ENCODE peak calls at places on chromosomes 12 and 14, in seven cellular contexts. X, Z, E, Q, C, P and D are unnamed samples.

GRCh38 chr12:87439990-87440827 is 589.0 kb downstream of the C12orf50 start:
- DNase-seq in X (no peak), Z (peak), E (no peak), Q (peak), C (no peak), P (peak), D (peak)

GRCh38 chr14:35285168-35285990 is 6.8 kb upstream of the PSMA6 start:
- DNase-seq in X (no peak), Z (no peak), E (peak), Q (no peak), C (no peak), P (no peak), D (no peak)

GRCh38 chr14:101405171-101405883 is 156.0 kb upstream of the DIO3 start:
- DNase-seq in X (no peak), Z (no peak), E (no peak), Q (no peak), C (no peak), P (no peak), D (no peak)

GRCh38 chr12:30862486-30862885 is 64.1 kb upstream of the TSPAN11 start:
- DNase-seq in X (peak), Z (peak), E (no peak), Q (peak), C (no peak), P (no peak), D (peak)

GRCh38 chr12:26878661-26879119 is 45.7 kb upstream of the ITPR2 start:
- DNase-seq in X (peak), Z (peak), E (peak), Q (peak), C (peak), P (peak), D (no peak)

GRCh38 chr14:91897121-91897701 is 29.9 kb upstream of the TC2N start:
- DNase-seq in X (peak), Z (peak), E (no peak), Q (peak), C (peak), P (peak), D (peak)

GRCh38 chr14:52473557-52473956 is 78.7 kb downstream of the TXNDC16 start:
- DNase-seq in X (no peak), Z (peak), E (peak), Q (peak), C (no peak), P (no peak), D (peak)

GRCh38 chr14:102474934-102475333 is 34.6 kb downstream of the ANKRD9 start:
- DNase-seq in X (peak), Z (peak), E (no peak), Q (peak), C (peak), P (no peak), D (peak)

GRCh38 chr12:131950182-131950913 is 606 bp downstream of the EP400 start:
- DNase-seq in X (peak), Z (no peak), E (peak), Q (no peak), C (no peak), P (no peak), D (no peak)

GRCh38 chr12:32390572-32391219 is 8.7 kb upstream of the FGD4 start:
- DNase-seq in X (peak), Z (peak), E (no peak), Q (peak), C (peak), P (no peak), D (no peak)

GRCh38 chr12:85626031-85626781 is 210.0 kb downstream of the RASSF9 start:
- DNase-seq in X (no peak), Z (peak), E (no peak), Q (peak), C (no peak), P (no peak), D (peak)

GRCh38 chr14:21023817-21024667 is 819 bp downstream of the NDRG2 start:
- DNase-seq in X (no peak), Z (no peak), E (no peak), Q (no peak), C (no peak), P (no peak), D (no peak)

GRCh38 chr12:38123566-38124246 is 192.9 kb upstream of the ALG10B start:
- DNase-seq in X (no peak), Z (no peak), E (peak), Q (no peak), C (no peak), P (no peak), D (no peak)

GRCh38 chr12:110100315-110100970 is 23.7 kb upstream of the IFT81 start:
- DNase-seq in X (peak), Z (peak), E (peak), Q (peak), C (peak), P (peak), D (peak)

GRCh38 chr12:58818546-58818945 is 101.8 kb downstream of the LRIG3 start:
- DNase-seq in X (no peak), Z (peak), E (no peak), Q (peak), C (no peak), P (no peak), D (no peak)

GRCh38 chr12:43099691-43100163 is 452.3 kb downstream of the ADAMTS20 start:
- DNase-seq in X (no peak), Z (peak), E (no peak), Q (no peak), C (no peak), P (no peak), D (no peak)

GRCh38 chr14:56284641-56285040 is 166.4 kb downstream of the PELI2 start:
- DNase-seq in X (no peak), Z (no peak), E (no peak), Q (no peak), C (no peak), P (no peak), D (no peak)

GRCh38 chr14:44768935-44769334 is 192.8 kb downstream of the KLHL28 start:
- DNase-seq in X (no peak), Z (no peak), E (no peak), Q (no peak), C (no peak), P (no peak), D (no peak)

GRCh38 chr14:93688239-93688666 is 100.0 kb downstream of the PRIMA1 start:
- DNase-seq in X (no peak), Z (no peak), E (no peak), Q (no peak), C (no peak), P (no peak), D (no peak)

GRCh38 chr12:96906849-96907664 is at the start of gene NEDD1:
- DNase-seq in X (peak), Z (peak), E (peak), Q (peak), C (peak), P (peak), D (no peak)

DNA sequence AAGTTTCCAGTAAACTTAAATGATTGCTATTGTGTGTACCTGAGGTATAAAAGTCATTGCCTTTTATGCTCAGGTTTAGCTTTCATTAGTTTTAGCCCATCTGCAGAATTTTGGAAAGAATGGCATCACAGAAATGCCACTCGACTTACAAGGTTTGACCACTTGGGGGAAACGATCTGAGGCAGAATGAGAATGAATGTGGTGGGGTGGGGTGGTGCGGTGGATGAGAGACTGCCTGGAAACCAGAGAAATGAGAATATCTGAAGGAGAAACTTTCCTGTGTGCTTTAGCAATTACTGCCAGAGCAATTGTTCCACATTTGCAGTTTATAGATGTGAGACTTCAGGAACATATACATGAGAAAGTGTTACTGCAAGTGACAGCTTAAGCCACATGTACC is 225.4 kb upstream of the PDE3A start:
- DNase-seq in X (no peak), Z (no peak), E (peak), Q (no peak), C (no peak), P (no peak), D (no peak)
- TF ChIP-seq CTCF in X (no peak), Z (no peak), E (peak), Q (peak), C (no peak), P (no peak), D (peak)

GRCh38 chr12:101828463-101829196 is 2.1 kb downstream of the GNPTAB start:
- DNase-seq in X (no peak), Z (no peak), E (peak), Q (no peak), C (no peak), P (no peak), D (no peak)
- H3K4me3 ChIP-seq in X (no peak), Z (no peak), E (peak), Q (no peak), C (no peak), P (no peak), D (no peak)

GRCh38 chr12:98371419-98371818 is 144.0 kb upstream of the TMPO start:
- DNase-seq in X (no peak), Z (peak), E (no peak), Q (peak), C (no peak), P (no peak), D (no peak)

GRCh38 chr12:98373982-98374381 is 141.4 kb upstream of the TMPO start:
- DNase-seq in X (no peak), Z (no peak), E (peak), Q (peak), C (no peak), P (no peak), D (no peak)

GRCh38 chr12:98372340-98373018 is 142.9 kb upstream of the TMPO start:
- DNase-seq in X (no peak), Z (no peak), E (no peak), Q (peak), C (no peak), P (no peak), D (no peak)

GRCh38 chr12:98370976-98371375 is 144.4 kb upstream of the TMPO start:
- DNase-seq in X (no peak), Z (peak), E (no peak), Q (no peak), C (no peak), P (no peak), D (no peak)

DNA sequence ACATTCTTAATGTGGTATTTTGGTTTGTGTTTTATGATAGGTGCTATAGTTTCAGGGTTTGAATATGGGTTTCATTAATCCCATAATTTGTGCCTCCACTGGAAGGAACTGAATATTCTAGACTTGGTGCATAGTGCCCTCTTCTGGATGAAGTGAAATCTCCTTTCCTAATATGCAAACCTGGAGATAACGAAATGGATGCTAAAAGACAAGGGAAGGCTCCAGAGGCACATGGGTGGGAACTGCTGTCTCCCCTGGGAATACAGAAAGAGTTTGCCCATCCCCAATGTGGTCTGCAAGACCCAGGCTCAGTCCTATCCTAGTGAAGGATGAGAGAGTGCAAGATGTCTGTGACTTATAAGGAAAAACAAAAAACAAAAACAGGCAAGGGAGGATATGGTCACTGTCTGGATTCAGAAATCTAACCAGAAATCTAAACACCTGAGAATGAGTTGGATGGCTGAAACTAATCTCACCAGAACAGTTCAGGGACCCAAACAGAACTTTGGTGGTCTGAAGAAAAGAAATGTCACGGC is 142.3 kb upstream of the TMPO start:
- DNase-seq in X (no peak), Z (peak), E (peak), Q (peak), C (no peak), P (no peak), D (peak)
- TF ChIP-seq CTCF in X (no peak), Z (peak), E (peak), Q (peak), C (peak), P (no peak), D (peak)

GRCh38 chr14:49691031-49691430 is 1.9 kb upstream of the KLHDC1 start:
- DNase-seq in X (no peak), Z (no peak), E (no peak), Q (no peak), C (no peak), P (no peak), D (no peak)
- H3K4me3 ChIP-seq in X (no peak), Z (no peak), E (no peak), Q (no peak), C (no peak), P (no peak), D (no peak)

DNA sequence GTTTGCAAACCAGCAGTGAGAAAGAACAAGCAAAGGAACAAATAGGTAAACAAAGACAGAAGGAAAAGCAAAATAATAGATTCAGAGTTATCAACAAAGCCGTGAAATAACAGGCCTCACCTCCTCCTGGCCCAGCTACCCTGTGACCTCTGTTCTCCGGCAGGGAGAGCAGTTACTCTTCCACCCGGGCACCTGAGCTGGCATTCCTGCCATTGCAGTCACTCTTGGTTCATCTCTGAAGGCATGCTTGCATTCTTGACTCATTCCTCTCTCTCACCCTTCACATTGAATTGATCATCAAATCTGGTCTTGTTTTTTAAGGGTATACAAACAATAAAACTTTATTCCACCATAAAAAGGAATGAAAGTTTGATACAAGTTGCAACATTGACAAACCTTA is 95.1 kb downstream of the TTC8 start:
- DNase-seq in X (no peak), Z (no peak), E (no peak), Q (no peak), C (no peak), P (no peak), D (no peak)
- TF ChIP-seq CTCF in X (no peak), Z (no peak), E (no peak), Q (no peak), C (no peak), P (no peak), D (no peak)

GRCh38 chr12:48677782-48678181 is 4.3 kb downstream of the KANSL2 start:
- DNase-seq in X (no peak), Z (no peak), E (no peak), Q (no peak), C (no peak), P (no peak), D (no peak)
- H3K4me3 ChIP-seq in X (no peak), Z (peak), E (peak), Q (no peak), C (no peak), P (no peak), D (no peak)

GRCh38 chr12:263574-263973 is 938 bp upstream of the SLC6A13 start:
- DNase-seq in X (no peak), Z (peak), E (no peak), Q (peak), C (no peak), P (no peak), D (no peak)

GRCh38 chr12:265096-265495 is 2.5 kb upstream of the SLC6A13 start:
- DNase-seq in X (no peak), Z (no peak), E (no peak), Q (no peak), C (no peak), P (no peak), D (no peak)

GRCh38 chr12:262113-262512 is 523 bp downstream of the SLC6A13 start:
- DNase-seq in X (no peak), Z (no peak), E (no peak), Q (no peak), C (no peak), P (no peak), D (no peak)

GRCh38 chr12:264269-264668 is 1.6 kb upstream of the SLC6A13 start:
- DNase-seq in X (no peak), Z (no peak), E (no peak), Q (no peak), C (no peak), P (no peak), D (no peak)

DNA sequence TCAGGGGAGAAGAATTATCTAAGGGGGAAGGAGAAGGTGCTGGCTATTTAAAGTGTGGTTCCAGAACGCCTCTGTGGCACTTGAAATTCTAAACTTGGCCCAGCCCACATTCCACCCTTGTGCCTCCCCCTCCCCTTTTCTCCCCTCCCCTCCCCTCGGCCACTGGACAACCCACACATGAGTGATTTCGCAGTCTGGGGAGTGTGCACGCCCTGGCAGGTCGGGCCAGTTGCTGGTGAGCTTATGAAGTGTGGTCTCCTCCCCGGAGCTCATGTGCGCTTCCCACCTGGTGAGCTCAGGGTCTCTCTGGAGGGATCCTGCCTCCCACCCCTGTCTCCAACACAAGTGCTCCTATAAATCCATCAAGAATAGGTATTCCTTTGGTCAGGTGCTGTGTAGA is at the start of gene SLC6A13:
- DNase-seq in X (no peak), Z (peak), E (no peak), Q (no peak), C (peak), P (no peak), D (no peak)
- TF ChIP-seq CTCF in X (no peak), Z (no peak), E (no peak), Q (no peak), C (no peak), P (no peak), D (no peak)

GRCh38 chr14:106396999-106397398 is 870.6 kb downstream of the TMEM121 start:
- DNase-seq in X (no peak), Z (no peak), E (no peak), Q (no peak), C (no peak), P (no peak), D (no peak)
- H3K4me3 ChIP-seq in X (no peak), Z (no peak), E (no peak), Q (no peak), C (no peak), P (no peak), D (no peak)